ENCODE peak calls at places on chromosome 11, in ten cellular contexts. Q, R, J, K, S, U, D, T, B and F are unnamed samples.

GRCh38 chr11:133966924-133967598 is 10.3 kb upstream of the IGSF9B start:
- DNase-seq in Q (no peak), R (no peak), J (peak), K (peak), S (no peak), U (peak), D (no peak), T (peak), B (no peak), F (peak)

GRCh38 chr11:69580529-69580928 is 60.4 kb upstream of the CCND1 start:
- DNase-seq in Q (no peak), R (no peak), J (no peak), K (no peak), S (no peak), U (no peak), D (no peak), T (no peak), B (no peak), F (no peak)

GRCh38 chr11:34180045-34180813 is 74.8 kb downstream of the NAT10 start:
- DNase-seq in Q (no peak), R (no peak), J (peak), K (no peak), S (no peak), U (no peak), D (no peak), T (no peak), B (no peak), F (peak)

GRCh38 chr11:70569996-70570692 is 171.8 kb downstream of the CTTN start:
- DNase-seq in Q (no peak), R (no peak), J (no peak), K (no peak), S (no peak), U (no peak), D (no peak), T (no peak), B (no peak), F (no peak)

GRCh38 chr11:46362146-46363030 is 15.1 kb downstream of the DGKZ start:
- DNase-seq in Q (no peak), R (no peak), J (no peak), K (no peak), S (no peak), U (no peak), D (no peak), T (no peak), B (no peak), F (no peak)

GRCh38 chr11:8733847-8734246 is 51.3 kb downstream of the RPL27A start:
- DNase-seq in Q (no peak), R (no peak), J (no peak), K (no peak), S (no peak), U (no peak), D (no peak), T (no peak), B (no peak), F (no peak)

GRCh38 chr11:19370100-19370861 is 129.5 kb upstream of the E2F8 start:
- DNase-seq in Q (peak), R (no peak), J (peak), K (no peak), S (no peak), U (no peak), D (no peak), T (no peak), B (no peak), F (no peak)

GRCh38 chr11:27696112-27696511 is 4.1 kb downstream of the BDNF start:
- DNase-seq in Q (no peak), R (no peak), J (no peak), K (no peak), S (no peak), U (no peak), D (no peak), T (no peak), B (no peak), F (no peak)

GRCh38 chr11:17076517-17077239 is 789 bp downstream of the RPS13 start:
- DNase-seq in Q (no peak), R (no peak), J (no peak), K (no peak), S (no peak), U (no peak), D (no peak), T (no peak), B (no peak), F (no peak)

GRCh38 chr11:105878510-105878909 is 143.5 kb downstream of the MSANTD4 start:
- DNase-seq in Q (no peak), R (no peak), J (no peak), K (no peak), S (no peak), U (no peak), D (no peak), T (no peak), B (no peak), F (no peak)

GRCh38 chr11:133386262-133386661 is 146.0 kb downstream of the OPCML start:
- DNase-seq in Q (no peak), R (no peak), J (no peak), K (no peak), S (no peak), U (no peak), D (no peak), T (no peak), B (peak), F (no peak)

GRCh38 chr11:92050305-92050704 is 174.3 kb upstream of the FAT3 start:
- DNase-seq in Q (no peak), R (no peak), J (no peak), K (no peak), S (no peak), U (no peak), D (no peak), T (no peak), B (peak), F (no peak)

GRCh38 chr11:86374586-86374985 is at the start of gene CCDC81:
- DNase-seq in Q (no peak), R (no peak), J (peak), K (no peak), S (no peak), U (peak), D (no peak), T (no peak), B (no peak), F (no peak)

GRCh38 chr11:58968251-58968711 is 29.0 kb downstream of the GLYATL1 start:
- DNase-seq in Q (no peak), R (no peak), J (no peak), K (no peak), S (no peak), U (peak), D (no peak), T (no peak), B (no peak), F (no peak)

GRCh38 chr11:11022126-11022730 is 164.4 kb upstream of the ZBED5 start:
- DNase-seq in Q (no peak), R (peak), J (no peak), K (no peak), S (peak), U (no peak), D (no peak), T (no peak), B (no peak), F (no peak)

GRCh38 chr11:132631956-132632355 is 900.3 kb downstream of the OPCML start:
- DNase-seq in Q (no peak), R (no peak), J (no peak), K (no peak), S (no peak), U (no peak), D (no peak), T (no peak), B (no peak), F (no peak)

GRCh38 chr11:100777118-100777517 is 90.0 kb downstream of the ARHGAP42 start:
- DNase-seq in Q (no peak), R (no peak), J (no peak), K (no peak), S (peak), U (no peak), D (no peak), T (no peak), B (no peak), F (no peak)

GRCh38 chr11:33520103-33520502 is 180.5 kb downstream of the C11orf91 start:
- DNase-seq in Q (no peak), R (no peak), J (no peak), K (no peak), S (no peak), U (no peak), D (no peak), T (no peak), B (no peak), F (no peak)

GRCh38 chr11:132114185-132114584 is 743.8 kb downstream of the NTM start:
- DNase-seq in Q (no peak), R (peak), J (peak), K (no peak), S (peak), U (peak), D (peak), T (no peak), B (peak), F (no peak)

GRCh38 chr11:72038491-72038890 is 39.8 kb downstream of the IL18BP start:
- DNase-seq in Q (peak), R (no peak), J (peak), K (no peak), S (no peak), U (no peak), D (no peak), T (no peak), B (no peak), F (no peak)

GRCh38 chr11:9489366-9489765 is 28.6 kb downstream of the ZNF143 start:
- DNase-seq in Q (no peak), R (no peak), J (no peak), K (no peak), S (no peak), U (no peak), D (no peak), T (no peak), B (no peak), F (no peak)

GRCh38 chr11:33897761-33898403 is 6.0 kb upstream of the LMO2 start:
- DNase-seq in Q (no peak), R (peak), J (no peak), K (no peak), S (no peak), U (no peak), D (no peak), T (no peak), B (no peak), F (no peak)

GRCh38 chr11:33636104-33636503 is 64.5 kb downstream of the C11orf91 start:
- DNase-seq in Q (peak), R (no peak), J (no peak), K (no peak), S (no peak), U (no peak), D (no peak), T (no peak), B (no peak), F (no peak)

GRCh38 chr11:3134651-3135490 is 30.2 kb downstream of the OSBPL5 start:
- DNase-seq in Q (no peak), R (no peak), J (no peak), K (no peak), S (no peak), U (no peak), D (no peak), T (no peak), B (no peak), F (no peak)

GRCh38 chr11:102669664-102670063 is 35.9 kb downstream of the MMP27 start:
- DNase-seq in Q (no peak), R (no peak), J (no peak), K (no peak), S (no peak), U (no peak), D (no peak), T (no peak), B (no peak), F (no peak)

GRCh38 chr11:10666556-10666955 is 27.0 kb downstream of the IRAG1 start:
- DNase-seq in Q (no peak), R (no peak), J (peak), K (no peak), S (no peak), U (no peak), D (no peak), T (no peak), B (no peak), F (no peak)

GRCh38 chr11:118373871-118374270 is 14.5 kb downstream of the UBE4A start:
- DNase-seq in Q (no peak), R (no peak), J (no peak), K (no peak), S (no peak), U (no peak), D (no peak), T (no peak), B (no peak), F (no peak)